ENCODE peak calls at places on chromosomes 2 and 18, in eight cellular contexts. L is endothelial cell of umbilical vein, Q is upper lobe of left lung, C is HCT116, K is transverse colon, W is GM23338, E is sigmoid colon, M is breast epithelium. H is an unnamed sample.
A peak's percentile ranks its signal among the peaks of the same experiment; 100 is the strongest.

GRCh38 chr18:63832470-63832869 is 55.0 kb upstream of the SERPINB2 start:
- DNase-seq in L (no peak), Q (no peak), C (no peak), K (no peak), W (no peak), E (no peak), M (no peak), H (no peak)

GRCh38 chr2:232103140-232103737 is 141.7 kb downstream of the DIS3L2 start:
- DNase-seq in L (peak; percentile 10), Q (no peak), C (no peak), K (no peak), W (no peak), E (no peak), M (no peak), H (no peak)

GRCh38 chr2:70949086-70949485 is 13.4 kb downstream of the ATP6V1B1 start:
- DNase-seq in L (no peak), Q (no peak), C (no peak), K (no peak), W (no peak), E (no peak), M (peak; percentile 12), H (no peak)

GRCh38 chr2:208311954-208312353 is 45.9 kb downstream of the PIKFYVE start:
- DNase-seq in L (no peak), Q (no peak), C (no peak), K (no peak), W (no peak), E (no peak), M (no peak), H (no peak)

GRCh38 chr2:8568543-8569302 is 113.1 kb upstream of the ID2 start:
- DNase-seq in L (no peak), Q (no peak), C (no peak), K (no peak), W (no peak), E (peak; percentile 39), M (no peak), H (no peak)

GRCh38 chr18:23274638-23275482 is 139.6 kb downstream of the CABLES1 start:
- DNase-seq in L (no peak), Q (no peak), C (no peak), K (no peak), W (no peak), E (no peak), M (no peak), H (no peak)

GRCh38 chr2:106107509-106108131 is 86.5 kb downstream of the UXS1 start:
- DNase-seq in L (no peak), Q (no peak), C (no peak), K (no peak), W (no peak), E (no peak), M (no peak), H (no peak)

GRCh38 chr2:48906640-48907039 is 151.1 kb upstream of the LHCGR start:
- DNase-seq in L (no peak), Q (no peak), C (no peak), K (no peak), W (no peak), E (no peak), M (no peak), H (no peak)

GRCh38 chr2:239767016-239767905 is 257.9 kb downstream of the NDUFA10 start:
- DNase-seq in L (no peak), Q (peak; percentile 44), C (no peak), K (no peak), W (no peak), E (peak; percentile 51), M (no peak), H (peak; percentile 54)

GRCh38 chr2:149027602-149028250 is 10.8 kb upstream of the LYPD6B start:
- DNase-seq in L (no peak), Q (no peak), C (no peak), K (no peak), W (peak; percentile 55), E (no peak), M (no peak), H (no peak)

GRCh38 chr2:197045115-197045514 is 118.6 kb upstream of the PGAP1 start:
- DNase-seq in L (no peak), Q (no peak), C (no peak), K (no peak), W (no peak), E (no peak), M (no peak), H (no peak)

GRCh38 chr2:113225505-113226259 is 51.9 kb downstream of the PSD4 start:
- DNase-seq in L (no peak), Q (no peak), C (no peak), K (no peak), W (peak; percentile 83), E (peak; percentile 66), M (no peak), H (no peak)

GRCh38 chr18:70781860-70782453 is 493.1 kb downstream of the SOCS6 start:
- DNase-seq in L (peak; percentile 72), Q (no peak), C (peak; percentile 15), K (peak; percentile 25), W (peak; percentile 49), E (no peak), M (no peak), H (no peak)

GRCh38 chr2:152648336-152648735 is 68.9 kb downstream of the PRPF40A start:
- DNase-seq in L (peak; percentile 57), Q (no peak), C (no peak), K (no peak), W (peak; percentile 44), E (no peak), M (no peak), H (no peak)

GRCh38 chr2:42962521-42962953 is 170.2 kb upstream of the HAAO start:
- DNase-seq in L (peak; percentile 26), Q (no peak), C (no peak), K (no peak), W (no peak), E (no peak), M (no peak), H (no peak)

GRCh38 chr2:42965910-42966309 is 173.5 kb upstream of the HAAO start:
- DNase-seq in L (no peak), Q (no peak), C (no peak), K (no peak), W (no peak), E (no peak), M (no peak), H (no peak)

GRCh38 chr2:42963452-42964068 is 171.2 kb upstream of the HAAO start:
- DNase-seq in L (no peak), Q (no peak), C (no peak), K (no peak), W (no peak), E (no peak), M (no peak), H (no peak)

GRCh38 chr2:42965196-42965595 is 172.8 kb upstream of the HAAO start:
- DNase-seq in L (no peak), Q (no peak), C (no peak), K (no peak), W (no peak), E (no peak), M (no peak), H (no peak)

DNA sequence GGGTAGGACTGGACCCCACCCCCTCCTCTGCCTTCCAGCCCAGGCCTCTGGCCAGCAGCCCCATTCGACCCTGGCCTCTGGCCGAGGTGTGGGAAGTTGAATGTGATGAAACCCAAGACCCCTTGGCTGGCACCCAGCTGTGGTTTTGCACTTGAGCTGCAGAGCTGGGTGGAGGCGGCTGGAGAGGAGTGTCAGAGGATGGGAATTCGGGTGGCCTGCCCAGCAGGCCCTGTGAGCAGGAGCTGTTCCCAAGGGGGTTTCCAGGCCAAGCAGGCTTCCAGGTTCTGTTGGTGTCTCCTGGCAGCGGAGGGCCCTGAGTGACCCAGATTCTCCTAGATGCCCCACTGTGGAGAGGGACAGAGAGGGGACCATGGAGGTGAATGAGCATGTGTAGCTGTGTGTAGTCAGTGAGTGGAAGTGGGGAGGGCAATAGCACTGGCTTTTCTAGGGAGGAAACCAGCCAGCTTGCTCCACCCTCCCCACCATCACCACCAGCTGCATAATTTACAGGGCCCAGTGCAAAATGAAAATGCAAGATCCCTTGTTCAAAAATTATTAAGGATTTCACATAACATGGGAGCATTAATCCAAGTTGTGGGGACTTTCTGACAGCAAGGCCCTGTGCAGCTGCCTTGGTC is 172.2 kb upstream of the HAAO start:
- DNase-seq in L (no peak), Q (no peak), C (no peak), K (no peak), W (no peak), E (peak; percentile 84), M (peak; percentile 62), H (peak; percentile 92)
- H3K4me1 ChIP-seq in L (peaks cover 24% of the 10 kb centered on the region), Q (peaks cover 20% of the 10 kb centered on the region), C (no peaks in the 10 kb centered on the region), K (peaks cover 10% of the 10 kb centered on the region), W (peaks cover 24% of the 10 kb centered on the region), E (peaks cover 58% of the 10 kb centered on the region), M (peaks cover 17% of the 10 kb centered on the region), H (peaks cover 75% of the 10 kb centered on the region)

GRCh38 chr2:33069894-33070651 is 123.3 kb downstream of the LTBP1 start:
- DNase-seq in L (peak; percentile 98), Q (peak; percentile 30), C (peak; percentile 91), K (no peak), W (no peak), E (peak; percentile 75), M (peak; percentile 67), H (peak; percentile 81)
- TF ChIP-seq POLR2AphosphoS5 in L (peak; percentile 96), Q (peak; percentile 60), C (peak; percentile 58), K (no peak), W (no peak), E (peak; percentile 41), M (no peak), H (peak; percentile 21)

GRCh38 chr2:61178603-61179545 is 16.9 kb downstream of the C2orf74 start:
- DNase-seq in L (no peak), Q (peak; percentile 71), C (no peak), K (no peak), W (no peak), E (no peak), M (no peak), H (peak; percentile 72)
- H3K4me1 ChIP-seq in L (peaks cover 32% of the 10 kb centered on the region), Q (peaks cover 38% of the 10 kb centered on the region), C (peaks cover 7% of the 10 kb centered on the region), K (peaks cover 24% of the 10 kb centered on the region), W (peaks cover 15% of the 10 kb centered on the region), E (peaks cover 49% of the 10 kb centered on the region), M (peaks cover 16% of the 10 kb centered on the region), H (peaks cover 45% of the 10 kb centered on the region)

GRCh38 chr18:6482198-6482977 is 67.7 kb upstream of the L3MBTL4 start:
- DNase-seq in L (no peak), Q (peak; percentile 88), C (no peak), K (peak; percentile 41), W (peak; percentile 90), E (peak; percentile 84), M (peak; percentile 61), H (peak; percentile 87)

GRCh38 chr18:6487968-6488367 is 73.3 kb upstream of the L3MBTL4 start:
- DNase-seq in L (no peak), Q (no peak), C (no peak), K (no peak), W (peak; percentile 87), E (no peak), M (no peak), H (no peak)

GRCh38 chr18:6487027-6487426 is 72.3 kb upstream of the L3MBTL4 start:
- DNase-seq in L (no peak), Q (no peak), C (no peak), K (no peak), W (peak; percentile 67), E (no peak), M (no peak), H (no peak)

GRCh38 chr18:6486313-6486712 is 71.6 kb upstream of the L3MBTL4 start:
- DNase-seq in L (no peak), Q (no peak), C (no peak), K (no peak), W (peak; percentile 2), E (no peak), M (no peak), H (no peak)

DNA sequence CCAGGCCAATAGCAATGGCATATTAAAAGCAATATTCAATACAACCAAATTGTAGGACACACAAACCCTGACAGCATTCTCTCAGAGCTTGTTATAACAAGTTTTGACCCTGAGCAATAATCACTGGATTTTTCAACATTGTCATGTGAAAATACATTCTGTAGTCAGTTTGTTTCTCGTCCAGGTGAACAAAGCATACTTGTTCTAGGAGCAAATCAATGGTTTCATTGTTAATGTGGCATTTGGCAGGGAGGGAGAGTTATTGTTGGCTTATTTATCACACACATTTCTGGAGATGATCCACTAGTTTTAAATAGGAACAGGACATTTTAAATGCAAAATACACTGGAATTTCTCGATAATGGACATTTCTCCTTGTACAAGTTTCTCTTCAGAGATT is 69.9 kb upstream of the L3MBTL4 start:
- DNase-seq in L (no peak), Q (no peak), C (no peak), K (no peak), W (no peak), E (no peak), M (no peak), H (no peak)
- TF ChIP-seq POLR2AphosphoS5 in L (no peak), Q (no peak), C (no peak), K (no peak), W (no peak), E (no peak), M (no peak), H (no peak)

H was measured in suprapubic skin.